ENCODE peak calls at places on chromosome 10, in six cellular contexts. X is HFF-Myc, M is fibroblast of the aortic adventitia, U is BJ, Q is neural crest cell, V is hepatocyte. W is an unnamed sample.

GRCh38 chr10:122466866-122467470 is 5.6 kb downstream of the HTRA1 start:
- DNase-seq in V (no peak), U (no peak), M (no peak), X (no peak), Q (no peak), W (no peak)

GRCh38 chr10:96565774-96566173 is 21.0 kb downstream of the TM9SF3 start:
- DNase-seq in Q (no peak), M (peak), X (peak), U (peak), V (no peak), W (no peak)

GRCh38 chr10:110413903-110414562 is 83.7 kb upstream of the DUSP5 start:
- DNase-seq in U (no peak), V (no peak), X (no peak), M (no peak), Q (no peak), W (no peak)

GRCh38 chr10:116444527-116445142 is 17.0 kb downstream of the PNLIPRP3 start:
- DNase-seq in X (peak), V (peak), M (peak), Q (peak), U (no peak), W (peak)

GRCh38 chr10:22622242-22622806 is 92.1 kb downstream of the PIP4K2A start:
- DNase-seq in V (no peak), X (no peak), Q (no peak), M (no peak), U (no peak), W (no peak)

GRCh38 chr10:49831352-49832040 is 69.4 kb upstream of the OGDHL start:
- DNase-seq in Q (no peak), V (no peak), U (peak), M (peak), X (no peak), W (peak)

GRCh38 chr10:133461841-133462240 is 8.1 kb downstream of the SCART1 start:
- DNase-seq in X (no peak), V (no peak), M (no peak), U (no peak), Q (no peak), W (no peak)

GRCh38 chr10:126011995-126012394 is 115.6 kb downstream of the FANK1 start:
- DNase-seq in X (no peak), U (no peak), V (no peak), M (no peak), Q (no peak), W (no peak)

GRCh38 chr10:48902096-48902495 is 37.5 kb downstream of the LRRC18 start:
- DNase-seq in M (no peak), Q (no peak), U (no peak), V (no peak), X (no peak), W (no peak)

GRCh38 chr10:61836888-61837747 is 64.4 kb upstream of the ARID5B start:
- DNase-seq in M (peak), Q (no peak), X (peak), V (peak), U (peak), W (no peak)

GRCh38 chr10:37535459-37536246 is 321.8 kb downstream of the ZNF248 start:
- DNase-seq in U (no peak), Q (no peak), V (no peak), M (no peak), X (no peak), W (no peak)

GRCh38 chr10:59905066-59905734 is 1.2 kb downstream of the CCDC6 start:
- DNase-seq in M (peak), Q (peak), U (no peak), X (no peak), V (peak), W (peak)

GRCh38 chr10:114504769-114505579 is 100.7 kb upstream of the AFAP1L2 start:
- DNase-seq in X (peak), Q (no peak), V (peak), U (peak), M (peak), W (no peak)

GRCh38 chr10:61160253-61160652 is 216.3 kb upstream of the RHOBTB1 start:
- DNase-seq in V (no peak), M (no peak), X (no peak), Q (no peak), U (no peak), W (no peak)

GRCh38 chr10:3199488-3199887 is 26.9 kb upstream of the PITRM1 start:
- DNase-seq in Q (no peak), X (no peak), U (no peak), M (no peak), V (no peak), W (no peak)

GRCh38 chr10:89873047-89873446 is 171.7 kb downstream of the KIF20B start:
- DNase-seq in Q (no peak), M (no peak), V (no peak), U (no peak), X (no peak), W (no peak)

GRCh38 chr10:391304-391703 is 256.0 kb downstream of the ZMYND11 start:
- DNase-seq in V (no peak), X (no peak), Q (no peak), U (no peak), M (no peak), W (no peak)

GRCh38 chr10:68362590-68362989 is 29.9 kb upstream of the PBLD start:
- DNase-seq in Q (no peak), U (no peak), X (no peak), M (no peak), V (no peak), W (no peak)

GRCh38 chr10:68364101-68364886 is 31.6 kb upstream of the PBLD start:
- DNase-seq in Q (no peak), V (no peak), X (no peak), U (no peak), M (no peak), W (no peak)

GRCh38 chr10:68365611-68366010 is 32.9 kb upstream of the PBLD start:
- DNase-seq in Q (no peak), X (no peak), U (no peak), V (no peak), M (no peak), W (no peak)

GRCh38 chr10:68367121-68367520 is 34.4 kb upstream of the PBLD start:
- DNase-seq in Q (no peak), U (no peak), X (no peak), M (no peak), V (no peak), W (no peak)

DNA sequence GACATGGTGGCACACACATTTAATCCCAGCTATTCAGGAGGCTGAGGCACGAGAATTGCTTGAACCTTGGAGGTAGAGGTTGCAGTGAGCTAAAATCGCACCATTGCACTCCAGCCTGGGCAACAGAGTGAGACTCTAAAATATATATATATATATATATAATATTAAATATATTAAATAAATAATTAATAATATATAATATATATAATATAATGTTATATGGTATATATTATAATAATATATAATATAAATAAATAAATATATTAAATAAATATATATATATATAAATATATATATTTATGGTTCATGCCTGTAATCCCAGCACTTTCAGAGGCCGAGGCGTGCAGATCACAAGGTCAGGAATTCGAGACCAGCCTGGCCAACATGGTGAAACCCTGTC is 33.9 kb upstream of the PBLD start:
- DNase-seq in M (no peak), X (no peak), V (no peak), Q (no peak), U (no peak), W (no peak)
- TF ChIP-seq CTCF in M (no peak), X (no peak), V (no peak), Q (no peak), U (no peak), W (no peak)

GRCh38 chr10:21532694-21533576 is 1.1 kb upstream of the MLLT10 start:
- DNase-seq in M (no peak), U (no peak), X (no peak), V (no peak), Q (no peak), W (no peak)

GRCh38 chr10:21536874-21537273 is 2.8 kb downstream of the MLLT10 start:
- DNase-seq in M (no peak), U (no peak), V (no peak), X (no peak), Q (no peak), W (no peak)

GRCh38 chr10:21535494-21535818 is 1.4 kb downstream of the MLLT10 start:
- DNase-seq in V (no peak), Q (no peak), X (no peak), M (no peak), U (no peak), W (no peak)

GRCh38 chr10:21533577-21534475 is at the start of gene MLLT10:
- DNase-seq in V (peak), M (peak), Q (peak), U (peak), X (peak), W (peak)

DNA sequence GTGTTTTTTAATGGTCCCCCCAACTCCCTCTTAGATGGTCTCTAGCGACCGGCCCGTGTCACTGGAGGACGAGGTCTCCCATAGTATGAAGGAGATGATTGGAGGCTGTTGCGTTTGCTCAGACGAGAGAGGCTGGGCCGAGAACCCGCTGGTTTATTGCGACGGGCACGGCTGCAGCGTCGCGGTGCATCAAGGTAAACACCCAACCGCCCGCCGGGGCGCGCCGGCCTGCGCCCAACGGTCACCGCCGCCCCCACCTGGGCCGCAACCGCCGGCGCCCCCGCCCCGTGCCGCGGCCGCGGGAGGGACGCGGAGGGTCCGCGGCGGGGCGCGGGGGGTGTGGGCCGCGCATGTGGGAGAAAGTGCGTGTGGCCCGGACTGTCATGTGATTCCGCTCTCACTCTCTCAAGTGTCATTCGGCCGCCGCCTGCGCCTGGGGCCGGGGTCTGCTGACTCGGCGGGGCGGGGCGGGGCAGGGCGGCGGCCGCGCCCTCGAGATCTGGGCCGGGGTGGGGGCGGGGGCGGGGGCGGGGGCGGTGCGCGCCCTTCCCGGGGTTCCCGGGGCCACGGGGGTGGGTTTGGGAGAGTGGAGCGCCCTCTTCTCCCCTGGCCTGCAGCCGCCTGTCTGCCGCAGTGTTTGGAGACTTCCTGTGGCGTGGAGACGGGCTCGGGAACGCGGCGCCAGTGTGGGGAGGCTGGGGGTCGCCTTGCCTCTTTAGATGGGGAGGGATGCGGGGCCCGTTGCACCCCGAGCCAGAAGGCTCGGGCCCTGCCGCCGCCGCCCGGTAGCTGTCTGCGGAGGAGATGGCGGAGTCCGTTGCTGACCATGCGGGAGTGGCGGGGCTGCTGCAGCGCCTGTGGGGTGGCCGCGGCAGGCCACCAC is 820 bp downstream of the MLLT10 start:
- DNase-seq in M (no peak), U (no peak), Q (peak), V (peak), X (no peak), W (peak)
- TF ChIP-seq CTCF in M (no peak), U (peak), Q (no peak), V (no peak), X (no peak), W (no peak)

GRCh38 chr10:120480065-120480600 is 23.1 kb downstream of the PLPP4 start:
- DNase-seq in V (no peak), Q (no peak), M (peak), X (no peak), U (no peak), W (no peak)
- TF ChIP-seq CTCF in V (no peak), Q (peak), M (peak), X (peak), U (peak), W (no peak)

GRCh38 chr10:112775347-112775746 is 174.7 kb upstream of the TCF7L2 start:
- DNase-seq in U (no peak), V (no peak), Q (no peak), M (peak), X (no peak), W (no peak)
- TF ChIP-seq CTCF in U (peak), V (peak), Q (no peak), M (peak), X (peak), W (no peak)

GRCh38 chr10:34523017-34523767 is 291.9 kb downstream of the PARD3 start:
- DNase-seq in Q (no peak), U (no peak), M (no peak), V (no peak), X (no peak), W (no peak)
- TF ChIP-seq CTCF in Q (no peak), U (no peak), M (no peak), V (no peak), X (no peak), W (no peak)

DNA sequence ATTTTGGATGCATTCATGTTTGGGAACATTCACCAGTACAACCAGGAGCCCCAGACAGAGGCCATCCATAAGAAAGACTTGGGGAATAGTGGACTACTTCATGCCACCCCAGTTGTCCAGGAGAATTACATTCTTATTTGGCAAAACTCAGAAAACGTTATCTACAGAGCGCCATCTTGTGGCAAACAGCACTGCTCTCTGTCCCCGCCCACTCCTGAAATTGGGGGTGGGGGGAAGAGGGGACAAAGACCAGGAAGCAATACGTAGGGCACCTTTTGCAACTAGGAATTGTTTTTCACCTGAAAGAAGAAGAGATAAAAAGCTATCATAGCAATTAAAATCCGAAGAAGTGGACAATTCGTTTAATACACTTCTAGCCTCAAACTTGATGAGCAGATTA is 134.6 kb upstream of the MGMT start:
- DNase-seq in Q (peak), U (no peak), X (no peak), V (peak), M (no peak), W (peak)
- TF ChIP-seq CTCF in Q (peak), U (no peak), X (peak), V (peak), M (no peak), W (peak)

DNA sequence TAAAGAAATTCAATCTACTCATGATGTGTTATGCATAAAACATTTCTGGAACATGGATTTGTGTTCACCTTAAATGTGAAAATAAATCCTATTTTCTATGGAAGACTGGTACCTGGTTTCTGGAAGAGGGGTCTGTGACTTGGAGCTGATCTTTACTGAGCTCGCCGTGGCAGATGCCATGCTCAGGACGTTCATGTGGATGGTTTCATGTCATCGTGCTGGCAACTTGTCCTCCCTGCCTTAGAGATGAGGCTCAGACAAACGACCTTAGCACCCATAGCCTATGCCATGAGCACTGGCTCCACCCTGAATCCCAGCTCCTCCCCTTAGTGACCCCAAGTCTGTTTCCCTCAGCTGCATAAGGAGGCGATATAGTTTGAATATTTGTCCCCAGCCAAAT is 7.3 kb downstream of the PPIF start:
- DNase-seq in M (no peak), Q (no peak), U (no peak), X (no peak), V (no peak), W (no peak)
- TF ChIP-seq CTCF in M (no peak), Q (no peak), U (no peak), X (no peak), V (no peak), W (no peak)

GRCh38 chr10:128632694-128633093 is 506.5 kb upstream of the MKI67 start:
- DNase-seq in U (no peak), Q (no peak), X (no peak), M (no peak), V (no peak), W (no peak)

GRCh38 chr10:128629111-128630096 is 503.2 kb upstream of the MKI67 start:
- DNase-seq in M (no peak), U (no peak), V (peak), Q (no peak), X (no peak), W (no peak)

GRCh38 chr10:128630787-128631252 is 504.6 kb upstream of the MKI67 start:
- DNase-seq in M (no peak), U (no peak), X (no peak), Q (no peak), V (no peak), W (no peak)

GRCh38 chr10:128633864-128634541 is 507.8 kb upstream of the MKI67 start:
- DNase-seq in Q (no peak), X (no peak), V (peak), M (no peak), U (no peak), W (no peak)

GRCh38 chr10:128631801-128632241 is 505.6 kb upstream of the MKI67 start:
- DNase-seq in M (peak), Q (no peak), U (no peak), X (no peak), V (peak), W (no peak)
- TF ChIP-seq CTCF in M (peak), Q (peak), U (no peak), X (peak), V (peak), W (peak)

DNA sequence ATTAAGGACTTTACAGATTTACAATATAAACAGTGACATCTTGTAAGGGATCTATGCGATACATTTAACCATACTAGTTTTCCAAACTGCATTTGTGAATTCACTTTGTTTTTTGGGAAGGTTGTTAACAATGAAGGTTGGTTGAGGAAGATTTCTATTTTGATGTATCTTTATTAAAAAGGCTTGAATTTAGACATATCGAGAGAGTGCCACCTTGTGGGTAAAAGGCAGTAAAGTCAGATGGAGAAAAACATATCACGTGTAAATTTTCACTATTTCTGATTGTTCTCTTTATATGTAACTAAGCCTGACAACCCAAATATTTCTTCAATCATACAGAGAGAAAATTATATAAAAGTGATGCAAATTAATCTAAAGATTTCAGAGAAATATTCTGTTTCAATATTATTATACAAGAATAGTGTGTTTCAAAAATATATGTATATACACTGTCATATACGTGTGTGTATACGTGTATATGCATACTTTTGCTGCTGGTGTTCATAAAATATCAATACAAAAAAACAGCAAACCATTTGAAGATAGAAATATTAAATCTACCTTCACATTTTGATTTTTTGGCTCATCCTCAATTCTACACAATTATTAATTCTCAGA is 988.6 kb downstream of the SORCS1 start:
- DNase-seq in X (no peak), Q (no peak), V (peak), M (peak), U (no peak), W (no peak)
- TF ChIP-seq CTCF in X (peak), Q (peak), V (peak), M (peak), U (peak), W (peak)

W was measured in glutamatergic neuron.